ENCODE peak calls at places on chromosomes 12 and 14, in six cellular contexts. M is cardiac muscle cell, E is type B pancreatic cell, U is omental fat pad, R is A549, B is HFFc6. H is an unnamed sample.

GRCh38 chr14:63205281-63205575 is 985 bp downstream of the RHOJ start:
- DNase-seq in E (no peak), R (no peak), B (no peak), M (peak), U (no peak), H (no peak)

GRCh38 chr12:130711751-130712150 is 4.3 kb downstream of the RIMBP2 start:
- DNase-seq in M (no peak), E (peak), B (no peak), R (no peak), U (no peak), H (no peak)

GRCh38 chr14:64303471-64303917 is 9.3 kb upstream of the ESR2 start:
- DNase-seq in B (peak), U (no peak), E (no peak), M (peak), R (peak), H (no peak)

GRCh38 chr12:6165418-6165817 is 34.8 kb upstream of the CD9 start:
- DNase-seq in M (no peak), B (peak), R (no peak), E (no peak), U (no peak), H (no peak)

GRCh38 chr14:68233385-68233784 is 413.8 kb downstream of the RAD51B start:
- DNase-seq in U (no peak), B (no peak), E (no peak), M (no peak), R (no peak), H (no peak)

GRCh38 chr12:116717466-116718457 is 20.1 kb downstream of the SPRING1 start:
- DNase-seq in M (peak), U (no peak), R (no peak), E (no peak), B (no peak), H (no peak)

GRCh38 chr14:101235042-101235871 is 326.0 kb upstream of the DIO3 start:
- DNase-seq in U (no peak), R (peak), B (peak), M (peak), E (no peak), H (no peak)

GRCh38 chr12:47577213-47577612 is 128.6 kb downstream of the RPAP3 start:
- DNase-seq in E (no peak), B (no peak), M (no peak), R (no peak), U (no peak), H (no peak)

GRCh38 chr14:25090716-25091454 is 40.9 kb upstream of the STXBP6 start:
- DNase-seq in U (no peak), B (peak), E (no peak), R (no peak), M (peak), H (no peak)

GRCh38 chr14:71742491-71742890 is 189.7 kb upstream of the RGS6 start:
- DNase-seq in B (no peak), E (no peak), R (no peak), U (no peak), M (no peak), H (no peak)

GRCh38 chr12:27707216-27707615 is 3.4 kb upstream of the MRPS35 start:
- DNase-seq in M (no peak), R (no peak), E (no peak), B (no peak), U (no peak), H (no peak)

GRCh38 chr14:74593241-74593985 is 18.6 kb downstream of the LTBP2 start:
- DNase-seq in R (no peak), B (no peak), E (no peak), U (no peak), M (peak), H (no peak)

GRCh38 chr12:63809566-63809965 is 29.9 kb downstream of the RXYLT1 start:
- DNase-seq in U (no peak), M (peak), R (no peak), E (no peak), B (no peak), H (no peak)

GRCh38 chr14:99564903-99565259 is 39.1 kb downstream of the CCDC85C start:
- DNase-seq in B (no peak), R (no peak), M (no peak), E (no peak), U (no peak), H (no peak)
- TF ChIP-seq CTCF in B (no peak), R (no peak), M (no peak), E (no peak), U (no peak), H (no peak)

GRCh38 chr14:22434030-22434429 is 155.0 kb downstream of the DAD1 start:
- DNase-seq in M (no peak), U (no peak), B (no peak), R (no peak), E (no peak), H (no peak)
- TF ChIP-seq CTCF in M (no peak), U (no peak), B (peak), R (no peak), E (no peak), H (no peak)

GRCh38 chr12:112196476-112196875 is 71.1 kb downstream of the TRAFD1 start:
- DNase-seq in E (no peak), M (no peak), U (no peak), B (no peak), R (no peak), H (no peak)

GRCh38 chr12:112194601-112195247 is 69.4 kb downstream of the TRAFD1 start:
- DNase-seq in U (no peak), R (no peak), M (no peak), E (no peak), B (no peak), H (no peak)

GRCh38 chr12:112199136-112199535 is 73.8 kb downstream of the TRAFD1 start:
- DNase-seq in B (no peak), U (no peak), E (no peak), R (no peak), M (no peak), H (no peak)

GRCh38 chr12:112192475-112192874 is 67.1 kb downstream of the TRAFD1 start:
- DNase-seq in B (no peak), U (no peak), R (no peak), E (no peak), M (no peak), H (no peak)

DNA sequence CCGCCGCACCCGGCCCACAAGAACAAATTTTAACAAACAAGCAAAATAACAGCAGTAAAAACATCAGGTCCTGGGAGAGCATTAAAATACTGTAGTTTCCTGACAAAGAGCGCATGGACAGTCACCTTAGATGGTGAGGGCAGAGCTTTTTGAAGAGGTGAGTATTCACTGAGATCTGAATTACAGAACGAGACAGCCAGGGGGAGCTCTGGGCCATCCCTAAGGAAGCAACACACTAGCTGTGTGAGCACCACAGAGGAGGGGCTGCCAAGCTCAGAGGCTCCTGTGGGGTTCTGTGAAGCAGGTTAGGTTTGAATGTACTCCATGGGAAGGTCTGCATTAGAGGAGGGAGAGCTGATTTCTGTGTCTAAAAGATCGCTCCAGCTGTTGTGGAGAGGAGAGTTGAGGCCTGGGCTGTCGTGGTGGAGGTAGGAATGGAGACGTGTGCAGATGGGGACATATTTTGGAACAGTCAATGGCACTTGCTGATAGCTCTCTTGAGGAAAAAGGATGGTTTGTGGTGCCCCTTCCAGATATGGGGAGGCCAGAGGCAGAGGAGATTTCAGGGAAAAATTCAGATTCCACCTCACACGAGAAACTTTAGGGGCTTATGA is 72.9 kb downstream of the TRAFD1 start:
- DNase-seq in M (peak), E (no peak), U (no peak), B (peak), R (peak), H (peak)
- TF ChIP-seq CTCF in M (peak), E (peak), U (no peak), B (peak), R (peak), H (peak)

GRCh38 chr14:91060472-91061308 is at the start of gene RPS6KA5:
- DNase-seq in B (peak), M (peak), R (peak), U (peak), E (peak), H (peak)
- TF ChIP-seq CTCF in B (no peak), M (no peak), R (no peak), U (no peak), E (no peak), H (no peak)

GRCh38 chr12:4281173-4281654 is 7.7 kb downstream of the CCND2 start:
- DNase-seq in B (no peak), E (no peak), M (peak), R (no peak), U (no peak), H (no peak)

GRCh38 chr12:4283512-4284255 is 10.1 kb downstream of the CCND2 start:
- DNase-seq in E (no peak), B (no peak), U (no peak), M (no peak), R (no peak), H (no peak)

GRCh38 chr12:4284306-4284705 is 10.7 kb downstream of the CCND2 start:
- DNase-seq in U (no peak), B (no peak), R (no peak), M (no peak), E (no peak), H (no peak)

GRCh38 chr12:4282103-4282891 is 8.7 kb downstream of the CCND2 start:
- DNase-seq in B (no peak), R (no peak), E (peak), M (no peak), U (no peak), H (no peak)

DNA sequence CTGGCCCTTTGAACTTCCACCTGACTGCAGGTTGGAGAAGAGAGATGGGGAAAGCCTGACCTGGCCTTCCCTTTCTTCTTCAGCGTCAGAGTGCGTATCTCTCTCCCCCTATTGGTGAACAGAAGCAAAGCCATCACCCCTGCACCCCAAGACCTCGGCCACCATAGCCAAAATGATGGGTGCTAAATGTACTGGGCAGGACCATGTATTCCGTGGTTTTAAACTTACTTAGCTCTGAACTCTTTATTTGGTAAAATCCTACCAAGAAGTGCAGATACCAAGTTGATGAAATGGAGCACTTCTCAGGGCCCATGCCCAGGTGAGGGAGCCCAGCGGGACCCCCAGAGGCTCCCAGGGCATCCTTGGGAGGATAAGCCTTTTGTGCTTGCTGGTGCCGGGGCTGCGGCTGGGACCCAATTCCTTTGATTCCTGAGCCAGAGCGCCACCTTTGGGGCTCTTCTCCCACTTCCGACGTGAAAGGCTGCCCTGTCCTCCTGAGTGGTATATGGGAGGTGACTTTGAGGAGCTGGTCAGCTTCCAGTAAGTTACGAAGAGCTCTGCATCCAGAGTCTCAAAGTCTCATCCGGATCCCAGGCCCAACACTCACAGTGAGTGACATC is 9.4 kb downstream of the CCND2 start:
- DNase-seq in M (no peak), B (no peak), E (no peak), R (no peak), U (no peak), H (no peak)
- TF ChIP-seq CTCF in M (no peak), B (peak), E (peak), R (no peak), U (no peak), H (no peak)

DNA sequence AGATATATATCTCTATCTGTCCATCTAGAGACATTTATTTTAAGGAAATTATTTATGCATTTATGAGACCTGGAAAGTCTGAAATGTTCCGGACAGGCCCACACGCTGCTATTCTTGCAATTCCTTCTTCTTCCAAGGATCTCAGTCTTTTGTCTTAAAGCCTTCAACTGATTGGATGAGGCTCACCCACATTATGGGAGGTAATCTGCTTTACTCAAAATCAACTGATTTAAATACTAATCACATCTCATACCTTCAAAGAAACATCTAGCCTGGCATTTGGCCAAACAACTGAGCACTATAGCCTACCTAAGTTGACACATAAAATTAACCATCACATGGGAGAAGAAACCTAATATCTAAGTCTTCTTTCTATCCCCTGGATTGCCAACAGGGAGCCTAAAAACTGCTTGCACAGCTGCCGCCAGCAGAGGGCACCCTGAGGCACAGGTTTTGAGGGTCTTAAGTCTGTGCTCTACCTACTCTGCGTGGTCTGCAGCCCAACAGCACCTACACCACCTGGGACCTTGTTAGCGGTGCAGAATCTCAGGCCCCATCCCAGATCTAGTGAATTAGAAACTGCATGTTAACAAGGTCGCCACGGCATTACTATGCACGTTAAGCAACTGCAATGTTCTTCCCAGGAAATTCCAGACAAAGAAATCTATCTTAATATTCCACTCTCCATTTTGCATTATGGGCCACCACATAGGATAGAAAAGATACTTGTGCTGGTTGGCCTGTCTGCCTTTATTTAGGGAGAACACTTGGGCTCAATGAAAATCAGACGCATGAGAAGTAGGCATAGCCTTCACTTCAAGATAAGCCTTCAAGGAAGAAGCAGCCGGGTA is 249.7 kb downstream of the FOXG1 start:
- DNase-seq in U (no peak), E (no peak), B (peak), M (peak), R (no peak), H (peak)
- TF ChIP-seq CTCF in U (no peak), E (peak), B (peak), M (peak), R (peak), H (peak)

GRCh38 chr12:674272-674781 is 11.1 kb upstream of the NINJ2 start:
- DNase-seq in B (no peak), U (no peak), M (no peak), E (no peak), R (no peak), H (no peak)
- TF ChIP-seq CTCF in B (no peak), U (no peak), M (no peak), E (no peak), R (no peak), H (no peak)

GRCh38 chr12:91037301-91037700 is 20.5 kb downstream of the KERA start:
- DNase-seq in E (no peak), R (no peak), U (no peak), M (no peak), B (no peak), H (no peak)

GRCh38 chr12:91043408-91043807 is 14.4 kb downstream of the KERA start:
- DNase-seq in R (no peak), B (no peak), U (no peak), E (no peak), M (no peak), H (no peak)

GRCh38 chr12:91040356-91040755 is 17.5 kb downstream of the KERA start:
- DNase-seq in M (no peak), R (no peak), U (no peak), E (no peak), B (peak), H (no peak)
- TF ChIP-seq CTCF in M (no peak), R (no peak), U (no peak), E (no peak), B (no peak), H (no peak)

GRCh38 chr12:75058228-75058627 is 151.4 kb downstream of the KCNC2 start:
- DNase-seq in B (no peak), R (no peak), E (no peak), U (no peak), M (no peak), H (no peak)
- TF ChIP-seq CTCF in B (peak), R (peak), E (no peak), U (no peak), M (no peak), H (no peak)

GRCh38 chr14:104820669-104821228 is 19.8 kb downstream of the ZBTB42 start:
- DNase-seq in E (no peak), R (peak), M (peak), U (no peak), B (peak), H (no peak)
- TF ChIP-seq CTCF in E (peak), R (no peak), M (peak), U (no peak), B (peak), H (no peak)